ENCODE peak calls at places on chromosomes 4 and X, in eight cellular contexts. One of them, this sample, is unnamed.

GRCh38 chr4:121939690-121940089 is 12.2 kb downstream of the TRPC3 start:
- DNase-seq in activated CD4-positive, alpha-beta memory T cell treated with anti-CD3 and anti-CD28 coated beads for 36 hours: no peak
- DNase-seq in HT1080: no peak
- DNase-seq in lower leg skin: no peak
- DNase-seq in NCI-H2171 treated with DMSO at 0.1 percent for 48 hours: no peak
- DNase-seq in NCI-H1694: no peak
- DNase-seq in GM10248: no peak
- DNase-seq in stimulated activated CD4-positive, alpha-beta T cell treated with anti-CD3 and anti-CD28 coated beads, Interleukin-4, amount 100 ng/mL, for 24 hours: no peak
- DNase-seq in this sample: no peak

GRCh38 chr4:121324331-121324730 is 56.5 kb downstream of the QRFPR start:
- DNase-seq in stimulated activated CD4-positive, alpha-beta T cell treated with anti-CD3 and anti-CD28 coated beads, Interleukin-4, amount 100 ng/mL, for 24 hours: no peak
- DNase-seq in NCI-H1694: no peak
- DNase-seq in HT1080: no peak
- DNase-seq in GM10248: no peak
- DNase-seq in NCI-H2171 treated with DMSO at 0.1 percent for 48 hours: no peak
- DNase-seq in lower leg skin: no peak
- DNase-seq in activated CD4-positive, alpha-beta memory T cell treated with anti-CD3 and anti-CD28 coated beads for 36 hours: no peak
- DNase-seq in this sample: no peak

GRCh38 chr4:86939123-86939522 is 4.3 kb downstream of the AFF1 start:
- DNase-seq in NCI-H2171 treated with DMSO at 0.1 percent for 48 hours: no peak
- DNase-seq in HT1080: no peak
- DNase-seq in activated CD4-positive, alpha-beta memory T cell treated with anti-CD3 and anti-CD28 coated beads for 36 hours: no peak
- DNase-seq in NCI-H1694: no peak
- DNase-seq in stimulated activated CD4-positive, alpha-beta T cell treated with anti-CD3 and anti-CD28 coated beads, Interleukin-4, amount 100 ng/mL, for 24 hours: no peak
- DNase-seq in GM10248: no peak
- DNase-seq in lower leg skin: no peak
- DNase-seq in this sample: no peak

GRCh38 chr4:54186371-54186770 is 42.7 kb upstream of the PDGFRA start:
- DNase-seq in lower leg skin: no peak
- DNase-seq in activated CD4-positive, alpha-beta memory T cell treated with anti-CD3 and anti-CD28 coated beads for 36 hours: no peak
- DNase-seq in NCI-H2171 treated with DMSO at 0.1 percent for 48 hours: no peak
- DNase-seq in GM10248: no peak
- DNase-seq in HT1080: no peak
- DNase-seq in stimulated activated CD4-positive, alpha-beta T cell treated with anti-CD3 and anti-CD28 coated beads, Interleukin-4, amount 100 ng/mL, for 24 hours: no peak
- DNase-seq in NCI-H1694: no peak
- DNase-seq in this sample: no peak

GRCh38 chrX:41276661-41277506 is 57.1 kb upstream of the DDX3X start:
- DNase-seq in stimulated activated CD4-positive, alpha-beta T cell treated with anti-CD3 and anti-CD28 coated beads, Interleukin-4, amount 100 ng/mL, for 24 hours: no peak
- DNase-seq in NCI-H2171 treated with DMSO at 0.1 percent for 48 hours: no peak
- DNase-seq in activated CD4-positive, alpha-beta memory T cell treated with anti-CD3 and anti-CD28 coated beads for 36 hours: peak
- DNase-seq in lower leg skin: no peak
- DNase-seq in NCI-H1694: no peak
- DNase-seq in HT1080: no peak
- DNase-seq in GM10248: no peak
- DNase-seq in this sample: no peak

GRCh38 chr4:150462743-150463142 is 119.2 kb upstream of the MAB21L2 start:
- DNase-seq in NCI-H1694: no peak
- DNase-seq in lower leg skin: no peak
- DNase-seq in activated CD4-positive, alpha-beta memory T cell treated with anti-CD3 and anti-CD28 coated beads for 36 hours: no peak
- DNase-seq in GM10248: no peak
- DNase-seq in NCI-H2171 treated with DMSO at 0.1 percent for 48 hours: no peak
- DNase-seq in stimulated activated CD4-positive, alpha-beta T cell treated with anti-CD3 and anti-CD28 coated beads, Interleukin-4, amount 100 ng/mL, for 24 hours: no peak
- DNase-seq in HT1080: no peak
- DNase-seq in this sample: no peak

GRCh38 chr4:150248181-150248580 is 169.9 kb downstream of the DCLK2 start:
- DNase-seq in lower leg skin: no peak
- DNase-seq in GM10248: no peak
- DNase-seq in HT1080: no peak
- DNase-seq in NCI-H2171 treated with DMSO at 0.1 percent for 48 hours: no peak
- DNase-seq in stimulated activated CD4-positive, alpha-beta T cell treated with anti-CD3 and anti-CD28 coated beads, Interleukin-4, amount 100 ng/mL, for 24 hours: no peak
- DNase-seq in activated CD4-positive, alpha-beta memory T cell treated with anti-CD3 and anti-CD28 coated beads for 36 hours: no peak
- DNase-seq in NCI-H1694: no peak
- DNase-seq in this sample: no peak

GRCh38 chr4:4981427-4981826 is 37.8 kb downstream of the CYTL1 start:
- DNase-seq in NCI-H2171 treated with DMSO at 0.1 percent for 48 hours: no peak
- DNase-seq in stimulated activated CD4-positive, alpha-beta T cell treated with anti-CD3 and anti-CD28 coated beads, Interleukin-4, amount 100 ng/mL, for 24 hours: no peak
- DNase-seq in NCI-H1694: no peak
- DNase-seq in activated CD4-positive, alpha-beta memory T cell treated with anti-CD3 and anti-CD28 coated beads for 36 hours: no peak
- DNase-seq in HT1080: no peak
- DNase-seq in GM10248: no peak
- DNase-seq in lower leg skin: peak
- DNase-seq in this sample: no peak

GRCh38 chr4:85761803-85762202 is 286.9 kb downstream of the ARHGAP24 start:
- DNase-seq in NCI-H1694: no peak
- DNase-seq in lower leg skin: peak
- DNase-seq in GM10248: no peak
- DNase-seq in NCI-H2171 treated with DMSO at 0.1 percent for 48 hours: no peak
- DNase-seq in activated CD4-positive, alpha-beta memory T cell treated with anti-CD3 and anti-CD28 coated beads for 36 hours: no peak
- DNase-seq in stimulated activated CD4-positive, alpha-beta T cell treated with anti-CD3 and anti-CD28 coated beads, Interleukin-4, amount 100 ng/mL, for 24 hours: no peak
- DNase-seq in HT1080: no peak
- DNase-seq in this sample: no peak

GRCh38 chr4:65671402-65671801 is 1.1 kb upstream of the EPHA5 start:
- DNase-seq in lower leg skin: no peak
- DNase-seq in stimulated activated CD4-positive, alpha-beta T cell treated with anti-CD3 and anti-CD28 coated beads, Interleukin-4, amount 100 ng/mL, for 24 hours: no peak
- DNase-seq in GM10248: no peak
- DNase-seq in NCI-H1694: no peak
- DNase-seq in NCI-H2171 treated with DMSO at 0.1 percent for 48 hours: no peak
- DNase-seq in HT1080: no peak
- DNase-seq in activated CD4-positive, alpha-beta memory T cell treated with anti-CD3 and anti-CD28 coated beads for 36 hours: no peak
- DNase-seq in this sample: no peak

GRCh38 chr4:77579406-77580076 is 26.1 kb upstream of the CXCL13 start:
- DNase-seq in activated CD4-positive, alpha-beta memory T cell treated with anti-CD3 and anti-CD28 coated beads for 36 hours: no peak
- DNase-seq in NCI-H1694: no peak
- DNase-seq in NCI-H2171 treated with DMSO at 0.1 percent for 48 hours: no peak
- DNase-seq in GM10248: no peak
- DNase-seq in stimulated activated CD4-positive, alpha-beta T cell treated with anti-CD3 and anti-CD28 coated beads, Interleukin-4, amount 100 ng/mL, for 24 hours: no peak
- DNase-seq in HT1080: peak
- DNase-seq in lower leg skin: no peak
- DNase-seq in this sample: peak

GRCh38 chr4:94406668-94407437 is 44.9 kb upstream of the PDLIM5 start:
- DNase-seq in stimulated activated CD4-positive, alpha-beta T cell treated with anti-CD3 and anti-CD28 coated beads, Interleukin-4, amount 100 ng/mL, for 24 hours: peak
- DNase-seq in activated CD4-positive, alpha-beta memory T cell treated with anti-CD3 and anti-CD28 coated beads for 36 hours: peak
- DNase-seq in GM10248: peak
- DNase-seq in lower leg skin: peak
- DNase-seq in NCI-H2171 treated with DMSO at 0.1 percent for 48 hours: peak
- DNase-seq in HT1080: peak
- DNase-seq in NCI-H1694: peak
- DNase-seq in this sample: peak

GRCh38 chr4:52983563-52984303 is 121.6 kb downstream of the RASL11B start:
- DNase-seq in NCI-H1694: peak
- DNase-seq in HT1080: peak
- DNase-seq in GM10248: peak
- DNase-seq in activated CD4-positive, alpha-beta memory T cell treated with anti-CD3 and anti-CD28 coated beads for 36 hours: no peak
- DNase-seq in lower leg skin: no peak
- DNase-seq in NCI-H2171 treated with DMSO at 0.1 percent for 48 hours: peak
- DNase-seq in stimulated activated CD4-positive, alpha-beta T cell treated with anti-CD3 and anti-CD28 coated beads, Interleukin-4, amount 100 ng/mL, for 24 hours: peak
- DNase-seq in this sample: peak

GRCh38 chrX:24055043-24055356 is 244 bp downstream of the EIF2S3 start:
- DNase-seq in stimulated activated CD4-positive, alpha-beta T cell treated with anti-CD3 and anti-CD28 coated beads, Interleukin-4, amount 100 ng/mL, for 24 hours: no peak
- DNase-seq in activated CD4-positive, alpha-beta memory T cell treated with anti-CD3 and anti-CD28 coated beads for 36 hours: no peak
- DNase-seq in HT1080: no peak
- DNase-seq in GM10248: no peak
- DNase-seq in NCI-H2171 treated with DMSO at 0.1 percent for 48 hours: no peak
- DNase-seq in lower leg skin: no peak
- DNase-seq in NCI-H1694: no peak
- DNase-seq in this sample: no peak